ENCODE peak calls at places on chromosomes 2 and 18, in nine cellular contexts. J is stomach, D is heart right ventricle, B is foreskin fibroblast, M is lung, F is H1, L is GM06990, E is K562, N is mesenchymal stem cell. W is an unnamed sample.

GRCh38 chr2:137964066-137964858 is at the start of gene HNMT:
- DNase-seq in J (peak), D (peak), B (peak), M (no peak), F (no peak), L (no peak), E (peak), N (peak), W (no peak)

GRCh38 chr2:153474407-153474806 is 4.2 kb downstream of the RPRM start:
- DNase-seq in J (no peak), D (no peak), B (no peak), M (no peak), F (no peak), L (no peak), E (no peak), N (no peak), W (peak)

GRCh38 chr2:15808980-15809379 is 131.4 kb upstream of the MYCN start:
- DNase-seq in J (no peak), D (no peak), B (no peak), M (no peak), F (no peak), L (no peak), E (no peak), N (no peak), W (no peak)

GRCh38 chr2:135960598-135961551 is 24.6 kb downstream of the DARS1 start:
- DNase-seq in J (no peak), D (no peak), B (no peak), M (no peak), F (no peak), L (no peak), E (no peak), N (peak), W (no peak)

GRCh38 chr2:65955259-65955658 is 479.7 kb upstream of the MEIS1 start:
- DNase-seq in J (no peak), D (no peak), B (no peak), M (no peak), F (no peak), L (no peak), E (no peak), N (no peak), W (no peak)

GRCh38 chr2:222391866-222392265 is 32.5 kb upstream of the SGPP2 start:
- DNase-seq in J (no peak), D (no peak), B (no peak), M (no peak), F (no peak), L (no peak), E (no peak), N (no peak), W (no peak)

GRCh38 chr2:151111599-151112278 is 149.9 kb downstream of the RBM43 start:
- DNase-seq in J (no peak), D (no peak), B (peak), M (no peak), F (no peak), L (no peak), E (no peak), N (peak), W (no peak)

GRCh38 chr2:218289639-218290315 is 2.5 kb downstream of the TMBIM1 start:
- DNase-seq in J (no peak), D (no peak), B (peak), M (no peak), F (no peak), L (no peak), E (no peak), N (peak), W (no peak)

GRCh38 chr2:51705418-51705817 is 673.5 kb upstream of the NRXN1 start:
- DNase-seq in J (no peak), D (no peak), B (no peak), M (no peak), F (no peak), L (no peak), E (no peak), N (no peak), W (no peak)

GRCh38 chr2:105574796-105575344 is 169.8 kb upstream of the NCK2 start:
- DNase-seq in J (no peak), D (no peak), B (no peak), M (no peak), F (no peak), L (no peak), E (no peak), N (no peak), W (no peak)

GRCh38 chr2:10362096-10362897 is 59.6 kb downstream of the HPCAL1 start:
- DNase-seq in J (no peak), D (no peak), B (no peak), M (no peak), F (no peak), L (no peak), E (no peak), N (no peak), W (no peak)

GRCh38 chr2:46170011-46170410 is 127.2 kb upstream of the EPAS1 start:
- DNase-seq in J (no peak), D (no peak), B (no peak), M (no peak), F (no peak), L (no peak), E (no peak), N (no peak), W (no peak)

GRCh38 chr2:110748489-110748867 is 16.1 kb downstream of the ACOXL start:
- DNase-seq in J (peak), D (no peak), B (no peak), M (no peak), F (no peak), L (peak), E (no peak), N (no peak), W (peak)

GRCh38 chr18:75009296-75009695 is 199.6 kb downstream of the PTGR3 start:
- DNase-seq in J (no peak), D (no peak), B (no peak), M (no peak), F (no peak), L (no peak), E (no peak), N (no peak), W (no peak)

GRCh38 chr2:113750385-113750784 is 6.1 kb downstream of the SLC35F5 start:
- DNase-seq in J (no peak), D (no peak), B (no peak), M (no peak), F (no peak), L (no peak), E (no peak), N (no peak), W (no peak)

GRCh38 chr2:208020253-208020652 is 5.1 kb downstream of the PLEKHM3 start:
- DNase-seq in J (no peak), D (no peak), B (no peak), M (no peak), F (no peak), L (no peak), E (no peak), N (no peak), W (no peak)

GRCh38 chr18:58392336-58393000 is 236.4 kb downstream of the ALPK2 start:
- DNase-seq in J (no peak), D (no peak), B (peak), M (no peak), F (no peak), L (no peak), E (no peak), N (no peak), W (no peak)

GRCh38 chr18:32160547-32160946 is 29.3 kb upstream of the MEP1B start:
- DNase-seq in J (no peak), D (no peak), B (no peak), M (no peak), F (no peak), L (no peak), E (no peak), N (no peak), W (no peak)

GRCh38 chr2:64467463-64467843 is 13.5 kb downstream of the LGALSL start:
- DNase-seq in J (no peak), D (no peak), B (no peak), M (no peak), F (no peak), L (no peak), E (no peak), N (no peak), W (no peak)

GRCh38 chr18:22143347-22144340 is 25.7 kb upstream of the GATA6 start:
- DNase-seq in J (peak), D (no peak), B (no peak), M (no peak), F (no peak), L (no peak), E (no peak), N (no peak), W (no peak)

GRCh38 chr2:108271691-108272253 is 16.9 kb upstream of the SULT1C2 start:
- DNase-seq in J (no peak), D (peak), B (peak), M (no peak), F (no peak), L (no peak), E (peak), N (peak), W (no peak)

GRCh38 chr2:69309336-69310048 is 77.5 kb downstream of the GFPT1 start:
- DNase-seq in J (no peak), D (peak), B (no peak), M (no peak), F (no peak), L (no peak), E (no peak), N (peak), W (peak)

GRCh38 chr2:70922591-70923234 is 13.0 kb upstream of the ATP6V1B1 start:
- DNase-seq in J (peak), D (no peak), B (no peak), M (no peak), F (no peak), L (no peak), E (no peak), N (no peak), W (no peak)

GRCh38 chr18:22826726-22827125 is 106.4 kb upstream of the RBBP8 start:
- DNase-seq in J (no peak), D (no peak), B (no peak), M (no peak), F (no peak), L (no peak), E (no peak), N (no peak), W (no peak)

GRCh38 chr18:53756607-53756972 is 467.9 kb downstream of the MBD2 start:
- DNase-seq in J (no peak), D (no peak), B (no peak), M (peak), F (no peak), L (no peak), E (no peak), N (no peak), W (no peak)

GRCh38 chr2:163734911-163735691 is 707 bp downstream of the FIGN start:
- DNase-seq in J (no peak), D (no peak), B (no peak), M (no peak), F (no peak), L (no peak), E (no peak), N (peak), W (no peak)

GRCh38 chr2:163731735-163732134 is 4.1 kb downstream of the FIGN start:
- DNase-seq in J (no peak), D (no peak), B (no peak), M (no peak), F (no peak), L (no peak), E (no peak), N (peak), W (no peak)

GRCh38 chr2:163732718-163733117 is 3.1 kb downstream of the FIGN start:
- DNase-seq in J (no peak), D (no peak), B (no peak), M (no peak), F (no peak), L (no peak), E (no peak), N (peak), W (no peak)

GRCh38 chr2:163734401-163734800 is 1.4 kb downstream of the FIGN start:
- DNase-seq in J (no peak), D (no peak), B (no peak), M (no peak), F (no peak), L (no peak), E (no peak), N (peak), W (no peak)

DNA sequence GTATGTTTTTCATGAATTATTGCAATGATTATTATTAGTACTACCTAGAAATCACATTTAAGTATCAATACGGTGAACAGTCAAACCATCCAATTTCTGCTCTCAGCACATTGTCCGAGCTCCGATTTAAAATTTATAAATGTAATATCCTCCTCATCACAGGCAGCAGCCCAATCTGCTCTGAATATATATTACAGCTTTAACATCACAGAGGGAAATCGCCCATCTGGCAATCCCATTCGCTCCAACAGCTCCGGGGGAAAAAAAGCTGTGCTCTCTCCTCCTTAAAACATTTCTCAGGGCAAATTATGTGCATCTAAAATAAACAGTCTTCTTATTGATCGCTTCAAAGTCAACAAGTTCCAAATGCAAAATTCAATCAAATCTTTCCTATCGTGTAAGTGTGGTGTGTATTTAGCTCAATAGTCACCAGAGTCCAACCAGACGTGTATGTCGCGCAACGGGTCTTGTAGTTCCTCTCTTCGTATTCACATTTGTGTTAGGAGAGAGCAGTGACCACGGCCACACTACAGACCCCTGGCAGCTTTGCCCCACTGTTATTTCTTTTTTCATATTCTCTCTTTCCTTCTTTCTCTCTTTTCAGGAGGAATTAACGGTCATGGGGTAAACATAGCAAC is 2.4 kb downstream of the FIGN start:
- DNase-seq in J (no peak), D (peak), B (no peak), M (no peak), F (no peak), L (no peak), E (no peak), N (peak), W (no peak)
- H3K4me3 ChIP-seq in J (peak), D (peak), B (peak), M (no peak), F (peak), L (no peak), E (no peak), N (peak), W (no peak)

GRCh38 chr18:77106331-77106730 is 26.3 kb downstream of the MBP start:
- DNase-seq in J (no peak), D (no peak), B (no peak), M (no peak), F (no peak), L (peak), E (peak), N (no peak), W (peak)
- H3K4me3 ChIP-seq in J (no peak), D (no peak), B (no peak), M (no peak), F (no peak), L (no peak), E (no peak), N (peak), W (no peak)

DNA sequence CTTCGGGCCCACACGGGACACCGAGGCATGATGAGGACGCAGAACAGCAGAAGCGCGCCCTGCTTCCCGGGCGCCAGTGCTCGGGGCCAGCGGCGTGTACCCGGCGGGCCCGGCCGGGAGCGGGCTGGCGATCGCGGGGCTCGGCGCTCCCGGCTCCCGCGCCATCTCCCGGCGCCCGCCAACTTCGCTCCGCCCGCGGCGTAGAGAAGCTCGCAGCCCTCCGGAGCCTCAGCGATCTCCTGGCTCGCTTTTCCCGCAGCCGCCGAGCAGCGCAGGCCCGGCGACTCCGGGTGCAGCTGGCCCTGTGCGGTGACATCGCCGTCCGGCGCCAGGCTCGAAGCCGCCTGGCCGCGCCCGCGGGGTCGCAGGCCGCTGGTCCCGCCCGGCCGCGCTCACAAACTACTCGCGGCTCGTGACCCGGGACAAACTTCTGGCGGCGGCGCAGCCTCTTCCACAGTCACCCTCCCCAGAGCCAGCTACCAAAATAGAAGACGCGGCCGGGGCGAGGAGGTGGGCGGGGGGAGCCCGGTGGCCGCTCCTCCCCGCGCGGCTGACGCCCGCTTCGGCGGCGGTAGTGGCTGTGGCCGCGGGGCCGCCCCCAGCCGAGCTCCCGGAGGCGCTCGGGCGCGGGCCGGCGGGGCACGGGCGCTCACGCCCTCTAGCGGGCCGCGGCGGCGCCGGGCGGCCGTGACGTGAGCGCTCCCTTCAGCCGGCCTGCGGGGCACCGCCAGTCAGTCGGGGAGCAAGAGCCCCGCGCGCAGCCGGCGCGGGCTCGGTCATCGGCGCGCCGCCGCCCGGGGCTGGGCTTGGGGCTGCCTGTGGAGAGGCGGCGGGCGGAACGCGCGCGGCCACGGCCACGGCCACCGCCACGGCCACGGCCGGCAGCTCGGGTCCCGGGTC is at the start of gene PTPRM:
- DNase-seq in J (peak), D (peak), B (peak), M (peak), F (no peak), L (peak), E (peak), N (peak), W (peak)
- H3K4me3 ChIP-seq in J (peak), D (peak), B (peak), M (peak), F (peak), L (peak), E (peak), N (peak), W (no peak)

GRCh38 chr18:7945882-7946281 is 378.8 kb downstream of the PTPRM start:
- DNase-seq in J (no peak), D (no peak), B (peak), M (no peak), F (no peak), L (no peak), E (no peak), N (peak), W (no peak)

GRCh38 chr18:7950380-7951143 is 383.4 kb downstream of the PTPRM start:
- DNase-seq in J (peak), D (no peak), B (peak), M (no peak), F (no peak), L (no peak), E (peak), N (peak), W (no peak)

GRCh38 chr18:7940976-7941375 is 373.9 kb downstream of the PTPRM start:
- DNase-seq in J (no peak), D (no peak), B (no peak), M (no peak), F (no peak), L (no peak), E (no peak), N (no peak), W (no peak)

GRCh38 chr18:7941533-7941932 is 374.4 kb downstream of the PTPRM start:
- DNase-seq in J (peak), D (peak), B (no peak), M (peak), F (no peak), L (no peak), E (no peak), N (no peak), W (no peak)

GRCh38 chr18:7946724-7947377 is 379.7 kb downstream of the PTPRM start:
- DNase-seq in J (peak), D (no peak), B (peak), M (peak), F (no peak), L (no peak), E (no peak), N (peak), W (peak)
- H3K4me3 ChIP-seq in J (peak), D (no peak), B (peak), M (no peak), F (no peak), L (peak), E (no peak), N (peak), W (no peak)

GRCh38 chr18:27656167-27656778 is 471.2 kb upstream of the CHST9 start:
- DNase-seq in J (no peak), D (no peak), B (no peak), M (no peak), F (no peak), L (no peak), E (no peak), N (peak), W (peak)
- H3K4me3 ChIP-seq in J (no peak), D (no peak), B (no peak), M (no peak), F (no peak), L (no peak), E (no peak), N (no peak), W (no peak)

GRCh38 chr2:72988726-72989273 is 71.5 kb downstream of the EMX1 start:
- DNase-seq in J (no peak), D (no peak), B (no peak), M (no peak), F (no peak), L (no peak), E (no peak), N (no peak), W (no peak)

GRCh38 chr2:72988041-72988440 is 70.7 kb downstream of the EMX1 start:
- DNase-seq in J (no peak), D (no peak), B (no peak), M (no peak), F (no peak), L (no peak), E (no peak), N (no peak), W (no peak)

GRCh38 chr2:72990695-72991438 is 73.5 kb downstream of the EMX1 start:
- DNase-seq in J (no peak), D (no peak), B (no peak), M (no peak), F (no peak), L (no peak), E (no peak), N (no peak), W (no peak)

GRCh38 chr2:72991439-72991725 is 74.1 kb downstream of the EMX1 start:
- DNase-seq in J (peak), D (no peak), B (no peak), M (no peak), F (no peak), L (no peak), E (no peak), N (no peak), W (no peak)

GRCh38 chr2:72989770-72990556 is 72.6 kb downstream of the EMX1 start:
- DNase-seq in J (peak), D (peak), B (no peak), M (no peak), F (no peak), L (no peak), E (no peak), N (no peak), W (no peak)
- H3K4me3 ChIP-seq in J (no peak), D (no peak), B (no peak), M (no peak), F (no peak), L (no peak), E (no peak), N (no peak), W (no peak)

DNA sequence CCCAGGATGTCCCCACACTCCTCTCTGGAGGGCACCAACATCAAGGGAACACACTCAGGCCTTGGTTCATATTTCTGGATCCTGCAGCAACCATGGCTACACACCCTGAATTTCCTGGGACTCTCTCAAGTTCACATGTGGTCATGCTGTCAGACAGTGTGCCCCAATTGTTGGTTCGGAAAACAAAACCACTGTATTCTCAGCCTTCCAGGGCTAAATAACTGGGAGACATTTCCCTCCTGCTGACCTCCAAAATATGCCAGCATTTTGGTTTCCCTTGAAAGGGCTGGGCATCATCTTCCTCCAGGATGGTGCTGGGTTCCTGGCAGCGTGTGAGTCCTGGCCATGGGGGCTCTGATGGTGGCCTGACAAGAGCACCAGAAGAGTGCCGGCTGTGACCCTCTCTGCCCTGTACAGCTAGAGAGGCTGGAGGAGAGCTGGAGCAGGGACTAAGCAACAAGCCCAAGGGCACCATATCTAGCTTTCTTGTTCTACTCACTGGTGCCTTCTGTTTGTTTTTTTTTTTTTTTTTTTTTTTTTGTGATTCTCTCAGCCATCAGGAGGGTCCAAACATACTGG is 37.5 kb upstream of the WIPF1 start:
- DNase-seq in J (no peak), D (no peak), B (no peak), M (no peak), F (no peak), L (no peak), E (no peak), N (no peak), W (no peak)
- H3K4me3 ChIP-seq in J (peak), D (peak), B (no peak), M (no peak), F (no peak), L (peak), E (no peak), N (no peak), W (peak)